ENCODE peak calls at places on chromosomes 11 and 22, in five cellular contexts. Z, V, O, K and U are unnamed samples.

GRCh38 chr11:114477946-114478537 is 38.8 kb downstream of the REXO2 start:
- DNase-seq in K (no peak), V (no peak), O (no peak), Z (no peak), U (no peak)

GRCh38 chr11:11349870-11350325 is 3.2 kb downstream of the CSNK2A3 start:
- DNase-seq in V (peak), Z (peak), K (no peak), O (no peak), U (no peak)

GRCh38 chr22:20422271-20422958 is 15.2 kb downstream of the SCARF2 start:
- DNase-seq in K (no peak), Z (peak), V (no peak), O (no peak), U (no peak)

GRCh38 chr11:81673001-81673400 is 1060.7 kb downstream of the FAM181B start:
- DNase-seq in O (no peak), K (no peak), Z (no peak), V (no peak), U (no peak)

GRCh38 chr11:115237578-115237977 is 266.6 kb downstream of the CADM1 start:
- DNase-seq in K (no peak), Z (no peak), V (no peak), O (no peak), U (no peak)

GRCh38 chr11:116193321-116194114 is 579.3 kb downstream of the BUD13 start:
- DNase-seq in K (no peak), Z (peak), O (peak), V (peak), U (no peak)

GRCh38 chr11:68216171-68216938 is 3.3 kb upstream of the KMT5B start:
- DNase-seq in O (no peak), Z (no peak), V (no peak), K (no peak), U (no peak)

GRCh38 chr11:70825893-70826540 is 426.4 kb downstream of the SHANK2 start:
- DNase-seq in O (no peak), Z (no peak), K (no peak), V (no peak), U (no peak)

GRCh38 chr11:68976563-68976962 is 4.2 kb downstream of the MRGPRD start:
- DNase-seq in V (no peak), O (no peak), Z (peak), K (no peak), U (no peak)

GRCh38 chr22:45877651-45878050 is 99.3 kb downstream of the WNT7B start:
- DNase-seq in V (no peak), O (no peak), Z (no peak), K (no peak), U (no peak)

GRCh38 chr11:103897156-103897555 is 139.3 kb upstream of the DDI1 start:
- DNase-seq in Z (peak), V (no peak), K (no peak), O (no peak), U (no peak)

GRCh38 chr11:124394408-124394807 is 4.4 kb downstream of the OR8B3 start:
- DNase-seq in K (no peak), Z (peak), V (peak), O (no peak), U (no peak)

GRCh38 chr11:117643606-117644300 is 153.3 kb downstream of the DSCAML1 start:
- DNase-seq in O (peak), Z (no peak), K (no peak), V (peak), U (no peak)